ENCODE peak calls at places on chromosomes 4 and X, in four cellular contexts. U is SK-N-SH, W is body of pancreas, E is activated B cell treated with CpG ODN at 0.5 μM for 24 hours. T is an unnamed sample.

GRCh38 chrX:151177141-151178027 is 1.0 kb downstream of the GPR50 start:
- DNase-seq in U (no peak), W (no peak), E (no peak), T (no peak)

GRCh38 chrX:22081475-22082092 is 49.5 kb downstream of the PHEX start:
- DNase-seq in U (peak; percentile 22), W (peak; percentile 69), E (no peak), T (peak; percentile 23)

GRCh38 chr4:3865986-3866812 is 100.0 kb downstream of the ADRA2C start:
- DNase-seq in U (peak; percentile 27), W (no peak), E (no peak), T (peak; percentile 18)

GRCh38 chrX:40853816-40854123 is 118.4 kb upstream of the MED14 start:
- DNase-seq in U (no peak), W (no peak), E (no peak), T (no peak)

GRCh38 chr4:185464184-185464583 is 7.3 kb downstream of the CCDC110 start:
- DNase-seq in U (no peak), W (no peak), E (no peak), T (no peak)

GRCh38 chr4:6962211-6963041 is 52.8 kb downstream of the TBC1D14 start:
- DNase-seq in U (no peak), W (peak; percentile 71), E (no peak), T (no peak)

GRCh38 chr4:122687450-122688121 is 44.9 kb upstream of the BBS12 start:
- DNase-seq in U (no peak), W (no peak), E (no peak), T (no peak)

GRCh38 chr4:84258905-84259830 is 239.9 kb downstream of the NKX6-1 start:
- DNase-seq in U (no peak), W (no peak), E (no peak), T (no peak)

GRCh38 chr4:188218392-188218791 is 79.2 kb downstream of the TRIML1 start:
- DNase-seq in U (no peak), W (no peak), E (no peak), T (no peak)

GRCh38 chr4:123750044-123750443 is 353.4 kb downstream of the SPRY1 start:
- DNase-seq in U (no peak), W (no peak), E (no peak), T (no peak)

GRCh38 chrX:38313190-38313589 is 14.1 kb downstream of the RPGR start:
- DNase-seq in U (no peak), W (no peak), E (no peak), T (no peak)

GRCh38 chrX:107505223-107505622 is 55.8 kb downstream of the FRMPD3 start:
- DNase-seq in U (no peak), W (no peak), E (no peak), T (no peak)

GRCh38 chrX:100072286-100072685 is 337.8 kb downstream of the PCDH19 start:
- DNase-seq in U (no peak), W (no peak), E (no peak), T (no peak)

GRCh38 chr4:13917010-13917409 is 289.5 kb upstream of the BOD1L1 start:
- DNase-seq in U (no peak), W (no peak), E (no peak), T (no peak)

GRCh38 chr4:39237179-39237578 is 54.9 kb downstream of the WDR19 start:
- DNase-seq in U (no peak), W (no peak), E (no peak), T (no peak)

GRCh38 chr4:76585270-76585669 is 150.2 kb downstream of the SHROOM3 start:
- DNase-seq in U (no peak), W (no peak), E (no peak), T (no peak)

GRCh38 chrX:111254896-111255693 is 15.2 kb downstream of the CAPN6 start:
- DNase-seq in U (no peak), W (no peak), E (no peak), T (no peak)

GRCh38 chrX:5397409-5397808 is 831.3 kb downstream of the NLGN4X start:
- DNase-seq in U (no peak), W (no peak), E (no peak), T (no peak)

GRCh38 chr4:56681158-56681848 is at the start of gene HOPX:
- DNase-seq in U (no peak), W (peak; percentile 59), E (no peak), T (no peak)

GRCh38 chr4:123822353-123822752 is 425.8 kb downstream of the SPRY1 start:
- DNase-seq in U (no peak), W (no peak), E (no peak), T (no peak)

GRCh38 chrX:9746148-9746880 is 19.3 kb downstream of the GPR143 start:
- DNase-seq in U (no peak), W (no peak), E (no peak), T (no peak)

GRCh38 chr4:2803624-2804448 is 11.0 kb downstream of the SH3BP2 start:
- DNase-seq in U (no peak), W (no peak), E (no peak), T (no peak)

GRCh38 chr4:79906306-79906705 is 166.7 kb downstream of the ANTXR2 start:
- DNase-seq in U (no peak), W (no peak), E (no peak), T (no peak)

GRCh38 chr4:139843643-139844042 is 178.0 kb downstream of the MGST2 start:
- DNase-seq in U (no peak), W (no peak), E (no peak), T (no peak)

GRCh38 chrX:14899607-14900006 is 26.4 kb downstream of the MOSPD2 start:
- DNase-seq in U (no peak), W (no peak), E (no peak), T (no peak)

GRCh38 chr4:74308215-74308614 is at the start of gene EPGN:
- DNase-seq in U (no peak), W (no peak), E (no peak), T (no peak)

GRCh38 chr4:147479817-147480216 is 1.1 kb upstream of the EDNRA start:
- DNase-seq in U (no peak), W (peak; percentile 9), E (no peak), T (no peak)

GRCh38 chr4:181503800-181504364 is 739.3 kb upstream of the TENM3 start:
- DNase-seq in U (peak; percentile 6), W (no peak), E (no peak), T (no peak)

GRCh38 chrX:46770817-46771163 is 11.9 kb upstream of the SLC9A7 start:
- DNase-seq in U (no peak), W (no peak), E (no peak), T (no peak)

GRCh38 chr4:182922551-182923284 is 5.5 kb upstream of the DCTD start:
- DNase-seq in U (no peak), W (peak; percentile 65), E (no peak), T (no peak)

GRCh38 chr4:155759372-155760252 is 791 bp downstream of the GUCY1B1 start:
- DNase-seq in U (peak; percentile 84), W (peak; percentile 68), E (peak; percentile 17), T (peak; percentile 59)

GRCh38 chrX:73987166-73987565 is 316.8 kb upstream of the ZCCHC13 start:
- DNase-seq in U (no peak), W (no peak), E (no peak), T (no peak)

GRCh38 chr4:52982246-52982950 is 120.3 kb downstream of the RASL11B start:
- DNase-seq in U (peak; percentile 51), W (no peak), E (no peak), T (no peak)

GRCh38 chr4:9952415-9952950 is 68.8 kb downstream of the SLC2A9 start:
- DNase-seq in U (no peak), W (no peak), E (no peak), T (no peak)

GRCh38 chr4:105122334-105122733 is 24.3 kb upstream of the TET2 start:
- DNase-seq in U (no peak), W (no peak), E (no peak), T (no peak)

GRCh38 chr4:17111959-17112659 is 213.7 kb upstream of the LDB2 start:
- DNase-seq in U (peak; percentile 20), W (no peak), E (no peak), T (no peak)

GRCh38 chr4:160212078-160212477 is 1109.2 kb downstream of the RAPGEF2 start:
- DNase-seq in U (no peak), W (no peak), E (no peak), T (no peak)

GRCh38 chr4:3461515-3462291 is 1.4 kb upstream of the DOK7 start:
- DNase-seq in U (no peak), W (peak; percentile 99), E (no peak), T (peak; percentile 73)

GRCh38 chrX:74431807-74432206 is 10.5 kb downstream of the SLC16A2 start:
- DNase-seq in U (no peak), W (no peak), E (no peak), T (no peak)

GRCh38 chrX:153644356-153645125 is 2.5 kb upstream of the DUSP9 start:
- DNase-seq in U (peak; percentile 69), W (no peak), E (no peak), T (no peak)
- TF ChIP-seq CTCF in U (no peak), W (no peak), E (no peak), T (no peak)

DNA sequence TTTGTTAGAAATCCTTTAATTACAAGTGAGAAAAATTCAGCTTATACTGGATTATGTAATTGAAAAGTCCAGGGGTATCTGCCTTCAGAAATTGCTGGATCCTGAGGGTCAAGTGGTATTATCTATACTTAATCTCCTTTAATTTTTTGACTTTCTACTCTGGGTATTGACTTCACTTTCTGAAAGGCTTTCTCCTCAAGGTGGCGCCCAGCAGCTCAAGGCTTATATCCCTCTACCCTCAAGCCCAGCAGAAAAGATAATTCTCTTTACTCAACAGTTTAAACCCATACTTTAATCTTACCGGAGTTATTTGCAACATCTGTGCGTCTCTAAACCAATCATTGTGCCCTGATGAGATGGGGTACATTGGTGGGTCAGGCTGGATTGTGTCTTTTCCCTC is 129.5 kb downstream of the LARP7 start:
- DNase-seq in U (no peak), W (no peak), E (no peak), T (no peak)
- TF ChIP-seq CTCF in U (peak; percentile 60), W (no peak), E (no peak), T (no peak)

GRCh38 chr4:128600410-128600809 is 209.1 kb upstream of the JADE1 start:
- DNase-seq in U (no peak), W (peak; percentile 61), E (no peak), T (no peak)
- TF ChIP-seq CTCF in U (peak; percentile 7), W (no peak), E (no peak), T (no peak)

GRCh38 chrX:139202742-139203410 is 327.7 kb upstream of the F9 start:
- DNase-seq in U (no peak), W (no peak), E (no peak), T (peak; percentile 41)

GRCh38 chrX:139204576-139204902 is 326.0 kb upstream of the F9 start:
- DNase-seq in U (no peak), W (no peak), E (no peak), T (no peak)

GRCh38 chrX:139201924-139202323 is 328.6 kb upstream of the F9 start:
- DNase-seq in U (no peak), W (no peak), E (no peak), T (no peak)

GRCh38 chrX:139204903-139205667 is 325.5 kb upstream of the F9 start:
- DNase-seq in U (peak; percentile 27), W (peak; percentile 65), E (no peak), T (peak; percentile 62)

GRCh38 chrX:139203681-139204575 is 326.6 kb upstream of the F9 start:
- DNase-seq in U (peak; percentile 33), W (peak; percentile 20), E (no peak), T (peak; percentile 68)
- TF ChIP-seq CTCF in U (no peak), W (no peak), E (no peak), T (no peak)